ENCODE peak calls at places on chromosomes 2 and 18, in seven cellular contexts. One of them, this sample, is unnamed.

GRCh38 chr2:26630669-26631360 is 10.4 kb downstream of the CIB4 start:
- DNase-seq in IMR-90: peak; percentile 27
- DNase-seq in body of pancreas: no peak
- DNase-seq in esophagus squamous epithelium: no peak
- DNase-seq in uterus: no peak
- DNase-seq in adrenal gland: no peak
- DNase-seq in testis: no peak
- DNase-seq in this sample: peak; percentile 41

GRCh38 chr18:72762505-72763122 is 105.2 kb downstream of the NETO1 start:
- DNase-seq in IMR-90: peak; percentile 69
- DNase-seq in body of pancreas: no peak
- DNase-seq in esophagus squamous epithelium: no peak
- DNase-seq in uterus: no peak
- DNase-seq in adrenal gland: no peak
- DNase-seq in testis: no peak
- DNase-seq in this sample: no peak

GRCh38 chr2:151437630-151438029 is 27.9 kb downstream of the RIF1 start:
- DNase-seq in IMR-90: peak; percentile 18
- DNase-seq in body of pancreas: no peak
- DNase-seq in esophagus squamous epithelium: no peak
- DNase-seq in uterus: no peak
- DNase-seq in adrenal gland: no peak
- DNase-seq in testis: no peak
- DNase-seq in this sample: no peak

GRCh38 chr18:61901334-61901986 is 8.7 kb upstream of the RNF152 start:
- DNase-seq in IMR-90: peak; percentile 53
- DNase-seq in body of pancreas: peak; percentile 54
- DNase-seq in esophagus squamous epithelium: no peak
- DNase-seq in uterus: peak; percentile 54
- DNase-seq in adrenal gland: peak; percentile 54
- DNase-seq in testis: peak; percentile 62
- DNase-seq in this sample: peak; percentile 46

GRCh38 chr2:8573234-8573941 is 108.5 kb upstream of the ID2 start:
- DNase-seq in IMR-90: no peak
- DNase-seq in body of pancreas: no peak
- DNase-seq in esophagus squamous epithelium: no peak
- DNase-seq in uterus: no peak
- DNase-seq in adrenal gland: no peak
- DNase-seq in testis: no peak
- DNase-seq in this sample: no peak

GRCh38 chr2:239286901-239287300 is 113.9 kb downstream of the HDAC4 start:
- DNase-seq in IMR-90: no peak
- DNase-seq in body of pancreas: no peak
- DNase-seq in esophagus squamous epithelium: no peak
- DNase-seq in uterus: no peak
- DNase-seq in adrenal gland: peak; percentile 31
- DNase-seq in testis: no peak
- DNase-seq in this sample: no peak

GRCh38 chr2:119476301-119477117 is 44.9 kb downstream of the TMEM37 start:
- DNase-seq in IMR-90: peak; percentile 36
- DNase-seq in body of pancreas: peak; percentile 68
- DNase-seq in esophagus squamous epithelium: no peak
- DNase-seq in uterus: no peak
- DNase-seq in adrenal gland: peak; percentile 64
- DNase-seq in testis: peak; percentile 71
- DNase-seq in this sample: peak; percentile 43

GRCh38 chr18:59950215-59950944 is 50.6 kb downstream of the PMAIP1 start:
- DNase-seq in IMR-90: peak; percentile 55
- DNase-seq in body of pancreas: peak; percentile 61
- DNase-seq in esophagus squamous epithelium: no peak
- DNase-seq in uterus: no peak
- DNase-seq in adrenal gland: no peak
- DNase-seq in testis: no peak
- DNase-seq in this sample: no peak

DNA sequence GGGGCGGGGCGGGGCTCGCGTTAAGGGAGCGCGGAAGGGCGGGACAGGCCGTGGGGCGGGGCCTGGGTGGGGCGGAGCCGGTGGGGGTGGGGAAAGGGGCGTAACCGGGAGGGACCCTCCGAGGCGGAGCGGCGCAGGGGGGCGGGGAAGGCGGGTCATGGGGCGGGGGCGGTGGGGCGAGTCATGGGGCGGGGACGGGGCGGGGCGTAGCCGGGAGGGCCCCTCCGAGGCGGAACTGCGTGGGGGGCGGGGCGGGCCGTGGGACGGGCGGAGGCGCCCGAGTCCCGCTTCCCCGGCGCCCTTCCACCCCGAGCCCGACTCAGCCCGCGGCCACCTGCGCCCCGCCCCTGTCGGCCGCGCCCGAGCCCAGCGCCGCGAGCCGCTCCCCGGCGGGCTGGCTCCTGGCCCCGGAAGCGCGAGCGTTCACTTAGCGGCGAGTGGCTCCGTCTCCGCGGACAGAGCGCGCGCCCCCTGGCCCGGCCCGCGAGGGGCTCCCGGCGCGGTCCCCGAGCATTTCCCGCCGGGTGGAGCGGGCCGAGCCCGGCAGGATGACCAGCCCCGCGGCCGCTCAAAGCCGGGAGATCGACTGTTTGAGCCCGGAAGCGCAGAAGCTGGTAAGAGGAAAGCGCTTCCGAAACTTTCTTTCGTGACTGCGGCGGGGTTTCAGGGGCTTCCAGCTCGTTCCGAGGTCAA is 64.7 kb downstream of the LRRFIP1 start:
- DNase-seq in IMR-90: peak; percentile 80
- DNase-seq in body of pancreas: peak; percentile 93
- DNase-seq in esophagus squamous epithelium: peak; percentile 85
- DNase-seq in uterus: peak; percentile 98
- DNase-seq in adrenal gland: peak; percentile 93
- DNase-seq in testis: peak; percentile 97
- DNase-seq in this sample: peak; percentile 96
- TF ChIP-seq POLR2A in IMR-90: peak; percentile 89
- TF ChIP-seq POLR2A in body of pancreas: peak; percentile 66
- TF ChIP-seq POLR2A in esophagus squamous epithelium: no peak
- TF ChIP-seq POLR2A in uterus: peak; percentile 95
- TF ChIP-seq POLR2A in adrenal gland: peak; percentile 42
- TF ChIP-seq POLR2A in testis: no peak
- TF ChIP-seq POLR2A in this sample: peak; percentile 78

DNA sequence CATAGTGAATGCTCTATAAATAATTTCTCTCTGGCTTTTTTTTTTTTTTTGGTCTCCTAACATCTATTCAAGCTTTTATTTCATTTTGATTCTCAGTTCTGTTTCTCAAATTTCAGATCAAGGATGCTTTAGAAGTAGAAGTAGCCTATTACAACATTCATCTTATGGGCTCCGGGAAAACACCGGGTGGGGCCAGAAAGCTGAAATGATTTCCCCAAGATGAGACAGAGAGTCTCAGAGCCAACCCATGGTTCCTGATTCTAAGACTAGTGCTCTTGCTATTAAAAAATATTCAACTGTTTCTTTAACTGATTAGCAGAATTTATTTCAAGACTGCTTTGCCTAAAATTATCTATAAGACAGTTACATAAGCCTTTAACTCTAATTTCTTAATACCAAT is 147.2 kb upstream of the CCDC68 start:
- DNase-seq in IMR-90: no peak
- DNase-seq in body of pancreas: no peak
- DNase-seq in esophagus squamous epithelium: no peak
- DNase-seq in uterus: no peak
- DNase-seq in adrenal gland: no peak
- DNase-seq in testis: no peak
- DNase-seq in this sample: no peak
- H3K4me3 ChIP-seq in IMR-90: no peak overlapping the region
- H3K4me3 ChIP-seq in body of pancreas: no peak overlapping the region
- H3K4me3 ChIP-seq in esophagus squamous epithelium: no peak overlapping the region
- H3K4me3 ChIP-seq in uterus: no peak overlapping the region
- H3K4me3 ChIP-seq in adrenal gland: no peak overlapping the region
- H3K4me3 ChIP-seq in testis: no peak overlapping the region
- H3K4me3 ChIP-seq in this sample: no peak overlapping the region

GRCh38 chr2:70672990-70673647 is 94.9 kb downstream of the ADD2 start:
- DNase-seq in IMR-90: no peak
- DNase-seq in body of pancreas: no peak
- DNase-seq in esophagus squamous epithelium: no peak
- DNase-seq in uterus: no peak
- DNase-seq in adrenal gland: peak; percentile 23
- DNase-seq in testis: no peak
- DNase-seq in this sample: no peak
- H3K27me3 ChIP-seq in IMR-90: no peaks in the 10 kb centered on the region
- H3K27me3 ChIP-seq in body of pancreas: no peaks in the 10 kb centered on the region
- H3K27me3 ChIP-seq in esophagus squamous epithelium: no peaks in the 10 kb centered on the region
- H3K27me3 ChIP-seq in uterus: no peaks in the 10 kb centered on the region
- H3K27me3 ChIP-seq in adrenal gland: no peaks in the 10 kb centered on the region
- H3K27me3 ChIP-seq in testis: no peaks in the 10 kb centered on the region
- H3K27me3 ChIP-seq in this sample: no peaks in the 10 kb centered on the region

DNA sequence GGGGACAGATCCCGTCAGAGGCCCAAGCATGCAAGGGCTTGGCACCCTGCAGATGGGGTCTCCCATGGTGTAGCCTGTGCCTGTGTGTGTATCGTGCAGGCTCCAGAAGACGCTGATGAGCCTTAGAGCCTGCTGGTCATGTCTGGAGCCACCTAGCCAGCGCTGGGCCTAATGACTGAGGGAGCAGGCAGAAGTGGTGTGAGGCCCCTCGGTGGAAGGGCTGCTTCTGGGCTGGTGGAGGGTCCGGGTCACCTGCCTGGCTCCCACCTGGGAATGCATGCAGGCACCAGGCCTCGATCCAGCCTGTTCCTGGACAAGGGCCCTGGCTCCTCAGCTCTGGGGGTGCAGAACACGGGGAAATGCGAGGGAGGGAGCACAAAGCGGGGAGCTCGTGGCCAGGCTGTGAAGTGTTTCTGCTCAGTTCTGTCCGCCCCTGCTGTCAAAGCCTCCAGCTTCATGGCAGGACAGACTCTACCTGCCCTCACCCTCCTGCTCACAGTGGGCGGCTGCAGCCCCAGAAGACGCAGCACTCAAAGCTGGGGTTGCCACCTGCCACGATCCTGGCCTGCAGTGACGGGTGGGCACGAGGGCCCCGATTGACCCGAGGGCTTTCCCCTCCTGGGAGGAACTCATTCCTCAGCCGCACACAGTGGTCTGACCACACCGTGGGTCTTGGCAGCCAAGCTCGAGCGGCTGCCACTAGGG is 47.3 kb downstream of the HS6ST1 start:
- DNase-seq in IMR-90: no peak
- DNase-seq in body of pancreas: no peak
- DNase-seq in esophagus squamous epithelium: no peak
- DNase-seq in uterus: no peak
- DNase-seq in adrenal gland: no peak
- DNase-seq in testis: no peak
- DNase-seq in this sample: no peak
- TF ChIP-seq POLR2A in IMR-90: no peak
- TF ChIP-seq POLR2A in body of pancreas: no peak
- TF ChIP-seq POLR2A in esophagus squamous epithelium: no peak
- TF ChIP-seq POLR2A in uterus: no peak
- TF ChIP-seq POLR2A in adrenal gland: no peak
- TF ChIP-seq POLR2A in testis: no peak
- TF ChIP-seq POLR2A in this sample: no peak

GRCh38 chr2:11483806-11484147 is 17.8 kb upstream of the E2F6 start:
- DNase-seq in IMR-90: no peak
- DNase-seq in body of pancreas: no peak
- DNase-seq in esophagus squamous epithelium: no peak
- DNase-seq in uterus: no peak
- DNase-seq in adrenal gland: no peak
- DNase-seq in testis: no peak
- DNase-seq in this sample: no peak
- H3K4me3 ChIP-seq in IMR-90: no peak overlapping the region
- H3K4me3 ChIP-seq in body of pancreas: no peak overlapping the region
- H3K4me3 ChIP-seq in esophagus squamous epithelium: no peak overlapping the region
- H3K4me3 ChIP-seq in uterus: peak overlapping the region; percentile 58
- H3K4me3 ChIP-seq in adrenal gland: no peak overlapping the region
- H3K4me3 ChIP-seq in testis: no peak overlapping the region
- H3K4me3 ChIP-seq in this sample: no peak overlapping the region

GRCh38 chr2:113282747-113283533 is 4.2 kb upstream of the PAX8 start:
- DNase-seq in IMR-90: peak; percentile 4
- DNase-seq in body of pancreas: peak; percentile 77
- DNase-seq in esophagus squamous epithelium: no peak
- DNase-seq in uterus: peak; percentile 18
- DNase-seq in adrenal gland: peak; percentile 93
- DNase-seq in testis: no peak
- DNase-seq in this sample: peak; percentile 89
- H3K27me3 ChIP-seq in IMR-90: peaks cover 14% of the 10 kb centered on the region
- H3K27me3 ChIP-seq in body of pancreas: no peaks in the 10 kb centered on the region
- H3K27me3 ChIP-seq in esophagus squamous epithelium: peaks cover 4% of the 10 kb centered on the region
- H3K27me3 ChIP-seq in uterus: no peaks in the 10 kb centered on the region
- H3K27me3 ChIP-seq in adrenal gland: peaks cover 6% of the 10 kb centered on the region
- H3K27me3 ChIP-seq in testis: no peaks in the 10 kb centered on the region
- H3K27me3 ChIP-seq in this sample: no peaks in the 10 kb centered on the region

GRCh38 chr2:43251171-43251731 is 24.8 kb upstream of the ZFP36L2 start:
- DNase-seq in IMR-90: peak; percentile 86
- DNase-seq in body of pancreas: no peak
- DNase-seq in esophagus squamous epithelium: no peak
- DNase-seq in uterus: peak; percentile 57
- DNase-seq in adrenal gland: no peak
- DNase-seq in testis: no peak
- DNase-seq in this sample: no peak
- TF ChIP-seq POLR2A in IMR-90: peak; percentile 14
- TF ChIP-seq POLR2A in body of pancreas: no peak
- TF ChIP-seq POLR2A in esophagus squamous epithelium: no peak
- TF ChIP-seq POLR2A in uterus: peak; percentile 8
- TF ChIP-seq POLR2A in adrenal gland: no peak
- TF ChIP-seq POLR2A in testis: no peak
- TF ChIP-seq POLR2A in this sample: peak; percentile 33

DNA sequence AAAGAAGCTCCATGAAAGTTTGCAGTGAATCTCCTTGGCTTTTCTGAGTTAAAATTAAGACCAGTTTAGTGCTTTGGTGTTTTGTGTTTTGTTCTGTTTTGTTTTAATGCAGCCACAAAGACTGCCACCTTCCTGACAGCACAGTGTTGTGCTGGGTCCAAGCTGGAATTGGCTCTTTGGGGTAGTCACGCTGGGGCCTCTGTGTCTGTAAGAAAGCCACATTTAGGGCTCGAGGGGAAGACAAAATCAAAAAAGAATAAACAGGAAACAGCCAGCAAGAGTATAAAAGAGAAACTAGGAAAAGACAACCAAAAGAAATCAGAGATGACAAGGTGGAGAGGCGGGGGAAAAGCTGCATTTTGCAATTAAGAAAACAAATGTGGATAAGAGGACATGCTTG is 396.3 kb downstream of the ARHGAP15 start:
- DNase-seq in IMR-90: no peak
- DNase-seq in body of pancreas: no peak
- DNase-seq in esophagus squamous epithelium: no peak
- DNase-seq in uterus: no peak
- DNase-seq in adrenal gland: no peak
- DNase-seq in testis: peak; percentile 28
- DNase-seq in this sample: no peak
- H3K4me3 ChIP-seq in IMR-90: no peak overlapping the region
- H3K4me3 ChIP-seq in body of pancreas: no peak overlapping the region
- H3K4me3 ChIP-seq in esophagus squamous epithelium: no peak overlapping the region
- H3K4me3 ChIP-seq in uterus: no peak overlapping the region
- H3K4me3 ChIP-seq in adrenal gland: no peak overlapping the region
- H3K4me3 ChIP-seq in testis: no peak overlapping the region
- H3K4me3 ChIP-seq in this sample: no peak overlapping the region

DNA sequence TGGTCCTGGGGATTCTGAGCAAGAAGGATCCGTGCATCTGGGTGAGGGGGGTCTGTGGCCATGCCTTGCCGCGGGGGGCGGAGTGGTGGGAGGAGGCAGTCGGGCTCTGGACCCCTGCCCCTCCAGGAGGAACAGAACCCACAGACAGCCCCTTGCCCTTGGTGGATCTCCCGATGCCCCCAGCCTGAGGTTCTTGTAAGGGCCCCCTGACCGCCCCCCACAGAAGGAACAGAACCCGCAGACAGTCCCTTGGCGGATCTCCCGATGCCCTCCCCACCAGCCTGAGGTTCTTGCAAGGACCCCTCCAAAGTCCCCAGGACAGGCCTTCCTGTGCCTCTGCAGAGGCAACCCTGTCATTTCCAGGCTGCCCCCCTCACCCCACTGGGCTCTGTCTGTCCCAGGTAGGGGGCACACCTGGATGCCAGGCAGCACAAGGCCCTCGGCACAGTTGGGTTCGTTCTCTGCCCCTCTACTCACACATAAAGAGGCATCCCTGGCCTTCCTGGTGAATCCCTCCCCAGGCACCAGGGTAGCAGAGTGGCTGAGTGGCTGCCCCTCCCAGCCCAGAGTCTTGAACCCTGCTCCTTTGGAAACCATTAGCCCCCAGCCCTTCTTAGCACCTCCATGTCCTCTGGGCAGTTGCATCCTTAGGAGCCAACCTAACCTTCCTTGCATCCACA is 1.9 kb downstream of the GPC1 start:
- DNase-seq in IMR-90: no peak
- DNase-seq in body of pancreas: no peak
- DNase-seq in esophagus squamous epithelium: no peak
- DNase-seq in uterus: peak; percentile 23
- DNase-seq in adrenal gland: peak; percentile 25
- DNase-seq in testis: no peak
- DNase-seq in this sample: peak; percentile 2
- H3K27me3 ChIP-seq in IMR-90: no peaks in the 10 kb centered on the region
- H3K27me3 ChIP-seq in body of pancreas: no peaks in the 10 kb centered on the region
- H3K27me3 ChIP-seq in esophagus squamous epithelium: no peaks in the 10 kb centered on the region
- H3K27me3 ChIP-seq in uterus: no peaks in the 10 kb centered on the region
- H3K27me3 ChIP-seq in adrenal gland: no peaks in the 10 kb centered on the region
- H3K27me3 ChIP-seq in testis: no peaks in the 10 kb centered on the region
- H3K27me3 ChIP-seq in this sample: no peaks in the 10 kb centered on the region